ENCODE peak calls at places on chromosome 20, in seven cellular contexts. One of them, this sample, is unnamed. For H3K9me3, the result is how much of the 10 kb centered on the place peaks cover.

GRCh38 chr20:7195704-7196103 is 428.2 kb downstream of the BMP2 start:
- DNase-seq in SK-N-SH: no peak
- DNase-seq in HepG2: no peak
- DNase-seq in HCT116: no peak
- DNase-seq in K562: no peak
- DNase-seq in H1: no peak
- DNase-seq in GM12878: no peak
- DNase-seq in this sample: peak

GRCh38 chr20:48205281-48205782 is 420.1 kb upstream of the SULF2 start:
- DNase-seq in SK-N-SH: no peak
- DNase-seq in HepG2: no peak
- DNase-seq in HCT116: no peak
- DNase-seq in K562: no peak
- DNase-seq in H1: no peak
- DNase-seq in GM12878: no peak
- DNase-seq in this sample: no peak

GRCh38 chr20:2335096-2335495 is 39.3 kb downstream of the TGM3 start:
- DNase-seq in SK-N-SH: no peak
- DNase-seq in HepG2: no peak
- DNase-seq in HCT116: no peak
- DNase-seq in K562: no peak
- DNase-seq in H1: peak
- DNase-seq in GM12878: no peak
- DNase-seq in this sample: no peak

GRCh38 chr20:56624786-56625681 is 4.1 kb upstream of the TFAP2C start:
- DNase-seq in SK-N-SH: peak
- DNase-seq in HepG2: no peak
- DNase-seq in HCT116: no peak
- DNase-seq in K562: no peak
- DNase-seq in H1: peak
- DNase-seq in GM12878: no peak
- DNase-seq in this sample: no peak

GRCh38 chr20:50670126-50670862 is 21.0 kb downstream of the RIPOR3 start:
- DNase-seq in SK-N-SH: no peak
- DNase-seq in HepG2: peak
- DNase-seq in HCT116: no peak
- DNase-seq in K562: no peak
- DNase-seq in H1: no peak
- DNase-seq in GM12878: no peak
- DNase-seq in this sample: peak

GRCh38 chr20:9886227-9886626 is 47.4 kb upstream of the PAK5 start:
- DNase-seq in SK-N-SH: no peak
- DNase-seq in HepG2: no peak
- DNase-seq in HCT116: no peak
- DNase-seq in K562: no peak
- DNase-seq in H1: no peak
- DNase-seq in GM12878: no peak
- DNase-seq in this sample: no peak

GRCh38 chr20:3456648-3457047 is 14.2 kb upstream of the ATRN start:
- DNase-seq in SK-N-SH: no peak
- DNase-seq in HepG2: no peak
- DNase-seq in HCT116: no peak
- DNase-seq in K562: no peak
- DNase-seq in H1: no peak
- DNase-seq in GM12878: no peak
- DNase-seq in this sample: no peak

GRCh38 chr20:31698803-31699718 is 23.6 kb downstream of the BCL2L1 start:
- DNase-seq in SK-N-SH: no peak
- DNase-seq in HepG2: peak
- DNase-seq in HCT116: peak
- DNase-seq in K562: peak
- DNase-seq in H1: no peak
- DNase-seq in GM12878: no peak
- DNase-seq in this sample: peak

GRCh38 chr20:6630494-6630893 is 137.0 kb upstream of the BMP2 start:
- DNase-seq in SK-N-SH: no peak
- DNase-seq in HepG2: no peak
- DNase-seq in HCT116: no peak
- DNase-seq in K562: no peak
- DNase-seq in H1: no peak
- DNase-seq in GM12878: no peak
- DNase-seq in this sample: no peak

GRCh38 chr20:45416917-45417316 is 976 bp downstream of the PIGT start:
- DNase-seq in SK-N-SH: no peak
- DNase-seq in HepG2: no peak
- DNase-seq in HCT116: no peak
- DNase-seq in K562: no peak
- DNase-seq in H1: no peak
- DNase-seq in GM12878: no peak
- DNase-seq in this sample: no peak

GRCh38 chr20:54368578-54368977 is 106.8 kb upstream of the DOK5 start:
- DNase-seq in SK-N-SH: no peak
- DNase-seq in HepG2: no peak
- DNase-seq in HCT116: no peak
- DNase-seq in K562: no peak
- DNase-seq in H1: no peak
- DNase-seq in GM12878: no peak
- DNase-seq in this sample: no peak

GRCh38 chr20:4488407-4489339 is 233.0 kb upstream of the PRND start:
- DNase-seq in SK-N-SH: no peak
- DNase-seq in HepG2: no peak
- DNase-seq in HCT116: no peak
- DNase-seq in K562: no peak
- DNase-seq in H1: no peak
- DNase-seq in GM12878: no peak
- DNase-seq in this sample: no peak

GRCh38 chr20:59647271-59647670 is 42.9 kb downstream of the PHACTR3 start:
- DNase-seq in SK-N-SH: no peak
- DNase-seq in HepG2: no peak
- DNase-seq in HCT116: no peak
- DNase-seq in K562: no peak
- DNase-seq in H1: no peak
- DNase-seq in GM12878: no peak
- DNase-seq in this sample: no peak

GRCh38 chr20:59644371-59644939 is 40.1 kb downstream of the PHACTR3 start:
- DNase-seq in SK-N-SH: no peak
- DNase-seq in HepG2: no peak
- DNase-seq in HCT116: no peak
- DNase-seq in K562: no peak
- DNase-seq in H1: no peak
- DNase-seq in GM12878: no peak
- DNase-seq in this sample: no peak

GRCh38 chr20:59645316-59645715 is 41.0 kb downstream of the PHACTR3 start:
- DNase-seq in SK-N-SH: no peak
- DNase-seq in HepG2: no peak
- DNase-seq in HCT116: no peak
- DNase-seq in K562: no peak
- DNase-seq in H1: no peak
- DNase-seq in GM12878: no peak
- DNase-seq in this sample: no peak

GRCh38 chr20:59646487-59646886 is 42.1 kb downstream of the PHACTR3 start:
- DNase-seq in SK-N-SH: no peak
- DNase-seq in HepG2: no peak
- DNase-seq in HCT116: no peak
- DNase-seq in K562: no peak
- DNase-seq in H1: no peak
- DNase-seq in GM12878: no peak
- DNase-seq in this sample: no peak

GRCh38 chr20:59645761-59646171 is 41.4 kb downstream of the PHACTR3 start:
- DNase-seq in SK-N-SH: no peak
- DNase-seq in HepG2: no peak
- DNase-seq in HCT116: no peak
- DNase-seq in K562: no peak
- DNase-seq in H1: no peak
- DNase-seq in GM12878: no peak
- DNase-seq in this sample: no peak
- H3K9me3 ChIP-seq in SK-N-SH: under half
- H3K9me3 ChIP-seq in HepG2: under half
- H3K9me3 ChIP-seq in HCT116: under half
- H3K9me3 ChIP-seq in K562: under half
- H3K9me3 ChIP-seq in H1: half or more
- H3K9me3 ChIP-seq in GM12878: under half
- H3K9me3 ChIP-seq in this sample: under half

DNA sequence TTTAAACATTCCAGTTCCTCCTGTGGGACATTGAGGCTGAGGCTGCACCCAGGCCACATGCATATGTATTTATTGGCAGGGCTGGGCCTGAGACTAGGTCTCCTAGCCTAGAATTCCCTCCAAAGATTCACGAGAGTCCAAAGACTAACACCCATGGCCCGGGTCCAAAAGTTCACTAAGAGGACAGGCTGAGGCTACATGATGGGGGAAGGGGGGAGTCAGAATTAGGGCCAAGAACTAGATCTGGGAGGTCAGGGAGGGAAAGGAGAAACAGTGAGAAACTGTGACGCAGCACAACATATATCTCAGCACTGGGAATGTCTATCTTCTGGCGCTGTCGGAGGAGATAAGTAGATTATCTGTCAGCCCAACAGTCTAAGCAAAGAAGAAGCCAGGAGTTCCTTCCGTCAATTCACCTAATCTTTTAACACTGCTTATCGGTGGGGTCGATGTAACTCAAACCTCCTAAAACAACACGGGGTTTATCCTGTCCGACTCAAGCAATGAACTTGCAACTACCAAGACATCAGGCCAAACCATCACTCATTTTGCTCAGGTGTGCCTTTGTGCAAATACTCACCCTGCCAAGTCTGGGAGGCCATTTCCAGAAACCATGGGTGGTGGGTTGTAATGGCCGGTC is 43.2 kb downstream of the SNX5 start:
- DNase-seq in SK-N-SH: no peak
- DNase-seq in HepG2: no peak
- DNase-seq in HCT116: no peak
- DNase-seq in K562: peak
- DNase-seq in H1: no peak
- DNase-seq in GM12878: no peak
- DNase-seq in this sample: no peak
- TF ChIP-seq POLR2AphosphoS5 in SK-N-SH: no peak
- TF ChIP-seq POLR2AphosphoS5 in HepG2: no peak
- TF ChIP-seq POLR2AphosphoS5 in HCT116: no peak
- TF ChIP-seq POLR2AphosphoS5 in K562: peak
- TF ChIP-seq POLR2AphosphoS5 in H1: no peak
- TF ChIP-seq POLR2AphosphoS5 in GM12878: no peak
- TF ChIP-seq POLR2AphosphoS5 in this sample: no peak

GRCh38 chr20:21396921-21397340 is 395 bp downstream of the NKX2-4 start:
- DNase-seq in SK-N-SH: peak
- DNase-seq in HepG2: no peak
- DNase-seq in HCT116: no peak
- DNase-seq in K562: no peak
- DNase-seq in H1: peak
- DNase-seq in GM12878: no peak
- DNase-seq in this sample: no peak

GRCh38 chr20:21396045-21396893 is 1.1 kb downstream of the NKX2-4 start:
- DNase-seq in SK-N-SH: peak
- DNase-seq in HepG2: no peak
- DNase-seq in HCT116: no peak
- DNase-seq in K562: no peak
- DNase-seq in H1: peak
- DNase-seq in GM12878: no peak
- DNase-seq in this sample: no peak

GRCh38 chr20:21394120-21394519 is 3.2 kb downstream of the NKX2-4 start:
- DNase-seq in SK-N-SH: no peak
- DNase-seq in HepG2: no peak
- DNase-seq in HCT116: no peak
- DNase-seq in K562: no peak
- DNase-seq in H1: no peak
- DNase-seq in GM12878: no peak
- DNase-seq in this sample: no peak

GRCh38 chr20:21395039-21395665 is 2.2 kb downstream of the NKX2-4 start:
- DNase-seq in SK-N-SH: no peak
- DNase-seq in HepG2: no peak
- DNase-seq in HCT116: no peak
- DNase-seq in K562: no peak
- DNase-seq in H1: no peak
- DNase-seq in GM12878: no peak
- DNase-seq in this sample: no peak

GRCh38 chr20:21395666-21396044 is 1.7 kb downstream of the NKX2-4 start:
- DNase-seq in SK-N-SH: no peak
- DNase-seq in HepG2: no peak
- DNase-seq in HCT116: no peak
- DNase-seq in K562: no peak
- DNase-seq in H1: no peak
- DNase-seq in GM12878: no peak
- DNase-seq in this sample: no peak
- TF ChIP-seq SIN3A in SK-N-SH: no peak
- TF ChIP-seq SIN3A in HepG2: no peak
- TF ChIP-seq SIN3A in HCT116: no peak
- TF ChIP-seq SIN3A in K562: no peak
- TF ChIP-seq SIN3A in H1: no peak
- TF ChIP-seq SIN3A in GM12878: no peak
- TF ChIP-seq SIN3A in this sample: no peak

GRCh38 chr20:22577515-22578220 is 6.7 kb downstream of the FOXA2 start:
- DNase-seq in SK-N-SH: no peak
- DNase-seq in HepG2: peak
- DNase-seq in HCT116: no peak
- DNase-seq in K562: no peak
- DNase-seq in H1: peak
- DNase-seq in GM12878: no peak
- DNase-seq in this sample: no peak
- H3K9me3 ChIP-seq in SK-N-SH: under half
- H3K9me3 ChIP-seq in HepG2: under half
- H3K9me3 ChIP-seq in HCT116: under half
- H3K9me3 ChIP-seq in K562: under half
- H3K9me3 ChIP-seq in H1: under half
- H3K9me3 ChIP-seq in GM12878: under half
- H3K9me3 ChIP-seq in this sample: under half

GRCh38 chr20:58094160-58094559 is 134.3 kb downstream of the ANKRD60 start:
- DNase-seq in SK-N-SH: no peak
- DNase-seq in HepG2: no peak
- DNase-seq in HCT116: no peak
- DNase-seq in K562: no peak
- DNase-seq in H1: no peak
- DNase-seq in GM12878: no peak
- DNase-seq in this sample: no peak

GRCh38 chr20:58094698-58095097 is 133.8 kb downstream of the ANKRD60 start:
- DNase-seq in SK-N-SH: no peak
- DNase-seq in HepG2: no peak
- DNase-seq in HCT116: no peak
- DNase-seq in K562: no peak
- DNase-seq in H1: no peak
- DNase-seq in GM12878: no peak
- DNase-seq in this sample: no peak

GRCh38 chr20:58092353-58092752 is 136.1 kb downstream of the ANKRD60 start:
- DNase-seq in SK-N-SH: no peak
- DNase-seq in HepG2: no peak
- DNase-seq in HCT116: no peak
- DNase-seq in K562: no peak
- DNase-seq in H1: no peak
- DNase-seq in GM12878: no peak
- DNase-seq in this sample: no peak

GRCh38 chr20:58091810-58092209 is 136.6 kb downstream of the ANKRD60 start:
- DNase-seq in SK-N-SH: no peak
- DNase-seq in HepG2: no peak
- DNase-seq in HCT116: no peak
- DNase-seq in K562: no peak
- DNase-seq in H1: no peak
- DNase-seq in GM12878: no peak
- DNase-seq in this sample: no peak

DNA sequence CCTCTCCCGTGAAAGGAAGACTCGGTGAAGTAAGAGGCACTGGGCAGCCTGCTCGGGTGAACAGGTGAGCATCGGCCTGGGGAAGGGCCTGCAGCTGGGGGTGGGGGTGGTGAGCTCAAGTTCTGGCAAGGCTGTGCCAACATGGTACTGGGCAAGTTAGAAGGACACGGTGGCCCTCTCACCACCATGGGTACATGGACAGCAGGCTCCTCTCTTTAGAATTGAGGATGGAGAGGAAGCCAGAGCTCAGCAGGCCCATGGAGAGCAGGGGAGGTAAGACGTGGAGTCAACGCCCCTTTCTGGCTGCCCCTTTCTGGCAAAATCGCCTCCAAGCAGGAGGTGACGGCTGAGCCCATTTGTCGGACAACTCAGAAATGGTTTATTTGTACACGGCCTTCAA is 135.6 kb downstream of the ANKRD60 start:
- DNase-seq in SK-N-SH: no peak
- DNase-seq in HepG2: no peak
- DNase-seq in HCT116: no peak
- DNase-seq in K562: no peak
- DNase-seq in H1: no peak
- DNase-seq in GM12878: no peak
- DNase-seq in this sample: no peak
- TF ChIP-seq POLR2AphosphoS5 in SK-N-SH: no peak
- TF ChIP-seq POLR2AphosphoS5 in HepG2: no peak
- TF ChIP-seq POLR2AphosphoS5 in HCT116: no peak
- TF ChIP-seq POLR2AphosphoS5 in K562: no peak
- TF ChIP-seq POLR2AphosphoS5 in H1: no peak
- TF ChIP-seq POLR2AphosphoS5 in GM12878: no peak
- TF ChIP-seq POLR2AphosphoS5 in this sample: no peak

This sample was measured in Panc1.